ENCODE peak calls at places on chromosome 12, in nine cellular contexts. S, P, V, D, X, J, O, M and E are unnamed samples.

GRCh38 chr12:50520345-50520744 is 15.6 kb downstream of the DIP2B start:
- DNase-seq in M (no peak), V (no peak), J (no peak), X (no peak), D (no peak), O (no peak), P (no peak), S (no peak), E (no peak)

GRCh38 chr12:107670999-107671643 is 14.5 kb upstream of the PWP1 start:
- DNase-seq in X (no peak), J (peak), P (peak), V (no peak), S (no peak), M (no peak), D (peak), O (peak), E (no peak)

GRCh38 chr12:38175538-38175937 is 141.0 kb upstream of the ALG10B start:
- DNase-seq in X (no peak), O (no peak), P (no peak), V (no peak), S (no peak), D (no peak), M (no peak), J (no peak), E (no peak)

GRCh38 chr12:43776498-43776897 is 17.7 kb downstream of the IRAK4 start:
- DNase-seq in D (peak), M (peak), S (no peak), J (no peak), P (no peak), O (peak), V (peak), X (peak), E (no peak)

GRCh38 chr12:109900752-109901580 is 892 bp downstream of the TCHP start:
- DNase-seq in J (peak), D (peak), X (peak), O (no peak), S (no peak), P (no peak), M (peak), V (no peak), E (no peak)

GRCh38 chr12:109098142-109098652 is 800 bp downstream of the UNG start:
- DNase-seq in X (peak), D (peak), P (no peak), O (no peak), V (peak), J (no peak), M (peak), S (no peak), E (peak)

GRCh38 chr12:91370086-91370868 is 187.7 kb upstream of the DCN start:
- DNase-seq in D (no peak), S (no peak), M (no peak), V (no peak), J (no peak), P (no peak), O (no peak), X (no peak), E (no peak)

GRCh38 chr12:27101290-27101689 is 18.9 kb upstream of the C12orf71 start:
- DNase-seq in V (no peak), P (no peak), J (no peak), S (no peak), D (no peak), X (no peak), M (no peak), O (no peak), E (no peak)

GRCh38 chr12:49664591-49665146 is 41.3 kb downstream of the PRPF40B start:
- DNase-seq in M (no peak), P (no peak), X (no peak), J (no peak), O (no peak), D (no peak), S (no peak), V (no peak), E (peak)

GRCh38 chr12:79690606-79691298 is at the start of gene PAWR:
- DNase-seq in M (peak), O (peak), D (peak), J (peak), S (no peak), P (peak), X (peak), V (peak), E (peak)

GRCh38 chr12:94099191-94099983 is 49.0 kb upstream of the PLXNC1 start:
- DNase-seq in X (peak), J (no peak), O (no peak), M (no peak), S (peak), P (no peak), D (peak), V (no peak), E (no peak)

DNA sequence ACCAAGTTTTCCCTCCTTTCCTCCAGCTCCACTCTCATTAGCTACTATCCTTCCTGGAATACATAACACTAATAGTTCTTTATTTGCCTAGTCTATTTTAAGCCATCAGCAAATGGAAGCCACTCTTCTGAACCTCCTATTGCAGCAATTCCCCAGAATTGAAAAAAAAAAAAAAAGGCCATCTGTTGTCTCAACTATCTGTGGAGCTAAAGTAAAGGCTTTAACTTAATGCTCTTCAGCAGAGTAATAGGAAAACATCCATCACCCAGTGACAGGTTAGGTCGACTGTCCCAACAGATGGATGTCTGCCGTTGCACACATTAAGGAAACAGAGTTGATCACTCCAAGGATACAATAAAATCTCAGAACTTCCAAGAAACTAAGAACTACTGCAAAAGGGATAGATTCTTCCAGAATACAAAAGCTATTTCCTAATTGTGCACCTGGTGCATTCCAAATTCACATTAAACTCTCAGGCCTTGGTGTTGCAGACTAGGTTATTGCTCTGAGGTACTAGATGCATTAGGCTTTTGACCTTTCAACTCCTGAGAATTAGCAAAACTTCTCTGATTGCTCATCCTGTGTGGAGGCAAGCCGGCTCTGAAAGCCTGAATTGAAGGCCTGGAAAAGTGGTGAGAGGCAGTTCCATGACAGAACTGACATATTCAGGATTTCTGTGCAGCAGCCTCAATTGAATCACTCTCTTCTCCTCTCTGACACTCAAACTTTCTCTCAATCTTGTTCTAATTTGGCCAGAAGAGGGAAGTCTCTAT is 238.4 kb upstream of the HMGA2 start:
- DNase-seq in V (no peak), D (no peak), M (no peak), X (no peak), P (no peak), J (no peak), S (no peak), O (no peak), E (no peak)
- TF ChIP-seq CTCF in V (no peak), D (no peak), M (no peak), X (no peak), P (no peak), J (no peak), S (no peak), O (no peak), E (no peak)

GRCh38 chr12:68237068-68237467 is 11.5 kb upstream of the IL26 start:
- DNase-seq in J (no peak), O (no peak), V (no peak), M (no peak), S (no peak), X (peak), D (no peak), P (no peak), E (no peak)

GRCh38 chr12:68234140-68234539 is 8.5 kb upstream of the IL26 start:
- DNase-seq in X (no peak), D (no peak), P (no peak), M (no peak), V (no peak), J (no peak), S (no peak), O (no peak), E (no peak)

GRCh38 chr12:68237523-68238070 is 12.0 kb upstream of the IL26 start:
- DNase-seq in S (no peak), J (no peak), X (no peak), V (peak), M (no peak), O (no peak), D (no peak), P (no peak), E (no peak)

GRCh38 chr12:68235576-68235975 is 10.0 kb upstream of the IL26 start:
- DNase-seq in D (peak), J (no peak), X (peak), P (no peak), V (no peak), S (no peak), O (no peak), M (no peak), E (no peak)

GRCh38 chr12:68236421-68237059 is 10.9 kb upstream of the IL26 start:
- DNase-seq in M (peak), X (no peak), J (no peak), O (peak), P (no peak), S (no peak), V (no peak), D (peak), E (no peak)
- TF ChIP-seq CTCF in M (no peak), X (no peak), J (no peak), O (no peak), P (no peak), S (no peak), V (no peak), D (no peak), E (no peak)

GRCh38 chr12:115632323-115632722 is 645.2 kb downstream of the MED13L start:
- DNase-seq in O (no peak), S (no peak), V (no peak), X (peak), J (no peak), M (no peak), D (peak), P (no peak), E (no peak)
- TF ChIP-seq CTCF in O (no peak), S (peak), V (peak), X (no peak), J (no peak), M (peak), D (peak), P (no peak), E (peak)

GRCh38 chr12:104653730-104654328 is 197.1 kb downstream of the CHST11 start:
- DNase-seq in V (no peak), O (peak), S (no peak), P (peak), D (no peak), J (peak), M (no peak), X (no peak), E (no peak)
- TF ChIP-seq CTCF in V (peak), O (peak), S (peak), P (peak), D (peak), J (peak), M (peak), X (no peak), E (no peak)

GRCh38 chr12:31659087-31659942 is at the start of gene ETFBKMT:
- DNase-seq in D (peak), O (peak), S (peak), J (peak), P (peak), X (peak), M (peak), V (peak), E (peak)
- TF ChIP-seq CTCF in D (no peak), O (peak), S (peak), J (no peak), P (peak), X (peak), M (no peak), V (peak), E (peak)

GRCh38 chr12:74910831-74911230 is 298.8 kb downstream of the KCNC2 start:
- DNase-seq in X (no peak), V (no peak), J (no peak), O (no peak), M (no peak), P (no peak), S (no peak), D (no peak), E (no peak)

GRCh38 chr12:74903522-74903921 is 306.1 kb downstream of the KCNC2 start:
- DNase-seq in D (peak), O (peak), S (no peak), P (no peak), V (no peak), M (no peak), X (no peak), J (peak), E (no peak)

GRCh38 chr12:74900232-74900631 is 309.4 kb downstream of the KCNC2 start:
- DNase-seq in D (no peak), M (no peak), J (no peak), X (no peak), S (no peak), P (no peak), O (no peak), V (no peak), E (no peak)

GRCh38 chr12:74906224-74906623 is 303.4 kb downstream of the KCNC2 start:
- DNase-seq in M (no peak), O (peak), P (no peak), V (no peak), X (no peak), S (no peak), J (no peak), D (peak), E (no peak)
- TF ChIP-seq CTCF in M (no peak), O (peak), P (peak), V (no peak), X (no peak), S (peak), J (no peak), D (peak), E (no peak)

GRCh38 chr12:56158029-56158925 is at the start of gene MYL6:
- DNase-seq in P (peak), X (peak), D (peak), O (peak), V (peak), J (peak), M (peak), S (peak), E (peak)
- TF ChIP-seq CTCF in P (no peak), X (no peak), D (no peak), O (no peak), V (peak), J (no peak), M (no peak), S (no peak), E (peak)

DNA sequence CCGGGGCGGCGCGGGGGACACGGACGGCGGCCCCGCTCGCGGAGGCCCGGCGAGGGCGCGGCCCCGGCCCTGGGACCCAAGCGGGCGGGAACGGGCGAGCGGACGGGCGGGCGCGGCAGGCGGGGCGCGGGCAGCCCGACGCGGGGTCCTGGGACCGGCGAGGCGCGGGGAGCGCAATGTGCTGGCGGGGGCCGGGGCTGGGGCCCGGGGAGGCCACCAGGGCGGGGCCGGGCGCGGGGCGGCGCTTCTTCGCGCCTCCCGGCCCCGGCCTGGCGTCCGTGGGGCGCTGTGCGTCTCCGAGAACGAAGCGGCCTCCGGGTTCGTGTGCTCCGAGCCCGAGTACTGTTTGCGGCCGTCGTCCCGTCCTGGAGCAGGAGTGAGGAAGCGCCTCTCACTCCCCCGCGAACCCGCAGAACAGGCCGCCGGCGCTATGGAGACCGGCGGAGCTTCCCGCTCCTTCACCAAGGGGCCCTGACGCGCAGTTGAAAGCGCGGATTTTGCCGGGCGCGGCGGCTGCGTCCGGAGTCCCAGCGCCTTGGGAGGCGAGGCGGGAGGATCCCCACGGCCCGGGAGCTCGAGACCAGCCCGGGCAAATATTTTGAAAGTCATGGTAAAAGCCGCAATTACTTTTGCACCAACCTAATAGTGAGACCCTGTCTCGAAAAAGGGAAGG is 415 bp upstream of the ANKLE2 start:
- DNase-seq in D (peak), X (peak), P (peak), J (peak), V (peak), S (no peak), O (peak), M (peak), E (peak)
- TF ChIP-seq CTCF in D (no peak), X (no peak), P (peak), J (no peak), V (no peak), S (peak), O (peak), M (peak), E (peak)

DNA sequence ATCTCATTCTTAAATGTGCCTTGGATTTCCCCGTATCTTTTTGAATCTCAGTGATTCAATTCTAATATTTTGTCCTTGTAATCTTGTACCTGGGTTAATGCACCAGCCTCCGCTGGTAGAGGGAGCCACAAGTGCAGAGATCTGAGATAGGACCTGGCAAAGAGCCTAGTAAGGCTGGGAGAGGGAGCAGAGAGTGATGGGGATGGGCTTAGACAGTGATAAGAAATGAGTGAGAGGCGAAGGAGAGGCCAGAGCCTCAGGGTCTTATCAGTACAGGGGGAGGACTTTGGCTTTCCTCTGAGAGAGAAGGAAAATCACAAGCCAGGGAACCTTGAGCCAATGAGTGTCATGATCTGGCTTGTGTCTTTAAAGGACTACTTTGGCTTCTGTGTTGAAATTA is 30.5 kb upstream of the LMNTD1 start:
- DNase-seq in O (no peak), D (peak), X (peak), V (no peak), S (no peak), J (peak), M (no peak), P (no peak), E (no peak)
- TF ChIP-seq CTCF in O (peak), D (peak), X (no peak), V (no peak), S (no peak), J (no peak), M (no peak), P (no peak), E (peak)